ENCODE peak calls at places on chromosome 4, in seven cellular contexts. B is right cardiac atrium; C is DND-41; H is BE2C; Q is CD8-positive, alpha-beta memory T cell; F is Peyer's patch; G is prostate gland. P is an unnamed sample. For H3K4me1, the result is how much of the 10 kb centered on the place peaks cover.

GRCh38 chr4:128862608-128863313 is 53.3 kb downstream of the JADE1 start:
- DNase-seq in F (no peak), B (peak), C (no peak), H (no peak), Q (peak), G (no peak), P (peak)

GRCh38 chr4:101155368-101155767 is 192.0 kb downstream of the PPP3CA start:
- DNase-seq in B (no peak), H (no peak), Q (no peak), G (no peak), C (no peak), F (no peak), P (no peak)

GRCh38 chr4:70544279-70544870 is 26.0 kb downstream of the AMTN start:
- DNase-seq in C (no peak), Q (no peak), G (no peak), F (no peak), B (no peak), H (no peak), P (no peak)

GRCh38 chr4:56843421-56843899 is 22.0 kb upstream of the SPINK2 start:
- DNase-seq in H (no peak), C (no peak), G (no peak), B (no peak), F (no peak), Q (no peak), P (no peak)

GRCh38 chr4:177052211-177052725 is 257.4 kb upstream of the NEIL3 start:
- DNase-seq in B (no peak), C (no peak), H (no peak), F (no peak), Q (no peak), G (no peak), P (no peak)

GRCh38 chr4:128310266-128310697 is 22.7 kb upstream of the PGRMC2 start:
- DNase-seq in B (peak), G (no peak), F (peak), Q (no peak), C (no peak), H (peak), P (no peak)

GRCh38 chr4:83320548-83320947 is 14.1 kb downstream of the HPSE start:
- DNase-seq in H (no peak), Q (no peak), C (peak), G (no peak), B (peak), F (no peak), P (no peak)

GRCh38 chr4:137621056-137621455 is 88.8 kb upstream of the PCDH18 start:
- DNase-seq in B (peak), C (no peak), G (no peak), Q (no peak), H (no peak), F (no peak), P (no peak)

GRCh38 chr4:113961322-113961698 is 18.1 kb downstream of the ARSJ start:
- DNase-seq in Q (no peak), G (no peak), H (no peak), B (no peak), F (no peak), C (no peak), P (no peak)

GRCh38 chr4:121189811-121190210 is 25.7 kb upstream of the TNIP3 start:
- DNase-seq in Q (peak), F (no peak), G (no peak), B (no peak), C (peak), H (no peak), P (peak)

GRCh38 chr4:130646886-130647285 is 1550.9 kb downstream of the C4orf33 start:
- DNase-seq in G (no peak), F (no peak), Q (no peak), H (no peak), B (no peak), C (no peak), P (no peak)

GRCh38 chr4:30866907-30867306 is 146.7 kb downstream of the PCDH7 start:
- DNase-seq in F (no peak), B (no peak), C (no peak), H (no peak), G (peak), Q (no peak), P (no peak)

GRCh38 chr4:141541851-141542250 is 94.5 kb upstream of the IL15 start:
- DNase-seq in G (no peak), Q (no peak), C (no peak), H (no peak), F (no peak), B (no peak), P (no peak)

GRCh38 chr4:25938251-25939186 is 24.5 kb downstream of the SMIM20 start:
- DNase-seq in B (no peak), Q (no peak), C (no peak), F (no peak), H (no peak), G (no peak), P (no peak)

GRCh38 chr4:48025005-48025404 is 8.4 kb downstream of the NIPAL1 start:
- DNase-seq in F (no peak), B (no peak), Q (no peak), C (no peak), H (no peak), G (no peak), P (no peak)

GRCh38 chr4:80362578-80363181 is 27.1 kb downstream of the CFAP299 start:
- DNase-seq in B (peak), H (peak), Q (no peak), F (no peak), C (peak), G (no peak), P (peak)

GRCh38 chr4:186900980-186901379 is 177.3 kb upstream of the FAT1 start:
- DNase-seq in F (no peak), C (no peak), H (no peak), Q (no peak), B (no peak), G (no peak), P (no peak)

GRCh38 chr4:189022441-189023035 is 883.3 kb downstream of the TRIML1 start:
- DNase-seq in B (no peak), H (peak), Q (no peak), F (no peak), G (no peak), C (no peak), P (no peak)

GRCh38 chr4:48778431-48779094 is 1.5 kb downstream of the FRYL start:
- DNase-seq in F (no peak), C (no peak), G (no peak), B (no peak), Q (no peak), H (no peak), P (no peak)

GRCh38 chr4:118989098-118990080 is 100.7 kb downstream of the SYNPO2 start:
- DNase-seq in B (no peak), H (no peak), C (no peak), F (no peak), G (no peak), Q (no peak), P (no peak)

GRCh38 chr4:10461091-10461849 is 4.0 kb upstream of the ZNF518B start:
- DNase-seq in H (peak), G (peak), Q (peak), B (peak), C (no peak), F (peak), P (peak)

DNA sequence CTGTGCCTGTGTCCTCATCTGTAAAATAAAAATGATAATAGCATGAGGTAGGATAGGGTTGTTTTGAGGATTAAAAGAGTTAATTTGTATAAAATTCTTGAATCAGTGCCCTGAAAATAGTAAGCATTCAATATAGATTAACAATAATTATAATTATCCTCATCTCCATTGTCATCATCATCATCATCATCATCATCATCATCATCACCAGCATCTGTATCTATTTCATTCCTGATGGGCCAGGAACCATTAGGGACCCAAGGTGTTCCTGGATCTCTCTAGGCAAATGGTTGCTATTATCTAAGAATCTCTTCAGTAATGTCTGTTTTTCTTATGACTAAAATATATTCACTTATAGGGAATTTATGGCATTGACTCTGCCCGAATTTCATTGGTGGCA is 31.6 kb downstream of the RASSF6 start:
- DNase-seq in B (no peak), F (no peak), G (no peak), Q (no peak), H (no peak), C (no peak), P (no peak)
- H3K4me1 ChIP-seq in B (under half), F (under half), G (under half), Q (under half), H (under half), C (under half), P (under half)

GRCh38 chr4:16056681-16057400 is 27.0 kb downstream of the PROM1 start:
- DNase-seq in Q (no peak), G (peak), C (no peak), F (no peak), B (peak), H (peak), P (no peak)
- H3K4me1 ChIP-seq in Q (under half), G (under half), C (under half), F (under half), B (under half), H (under half), P (under half)

GRCh38 chr4:104420766-104421165 is 73.9 kb downstream of the CXXC4 start:
- DNase-seq in H (no peak), B (no peak), C (no peak), F (no peak), G (no peak), Q (no peak), P (no peak)

GRCh38 chr4:104417483-104417882 is 77.2 kb downstream of the CXXC4 start:
- DNase-seq in C (no peak), H (no peak), F (no peak), G (no peak), Q (no peak), B (no peak), P (no peak)

GRCh38 chr4:104421576-104421975 is 73.1 kb downstream of the CXXC4 start:
- DNase-seq in G (no peak), Q (no peak), C (no peak), F (no peak), B (no peak), H (no peak), P (no peak)

GRCh38 chr4:104416725-104417363 is 77.8 kb downstream of the CXXC4 start:
- DNase-seq in F (peak), B (no peak), G (no peak), H (no peak), Q (no peak), C (no peak), P (no peak)

GRCh38 chr4:104418313-104418712 is 76.4 kb downstream of the CXXC4 start:
- DNase-seq in G (no peak), B (no peak), H (no peak), F (no peak), C (no peak), Q (no peak), P (no peak)
- H3K4me1 ChIP-seq in G (under half), B (under half), H (under half), F (under half), C (under half), Q (under half), P (under half)

GRCh38 chr4:123403205-123403604 is 6.6 kb downstream of the SPRY1 start:
- DNase-seq in Q (no peak), F (no peak), H (no peak), G (no peak), C (no peak), B (no peak), P (no peak)
- H3K4me1 ChIP-seq in Q (under half), F (under half), H (under half), G (under half), C (under half), B (under half), P (under half)

DNA sequence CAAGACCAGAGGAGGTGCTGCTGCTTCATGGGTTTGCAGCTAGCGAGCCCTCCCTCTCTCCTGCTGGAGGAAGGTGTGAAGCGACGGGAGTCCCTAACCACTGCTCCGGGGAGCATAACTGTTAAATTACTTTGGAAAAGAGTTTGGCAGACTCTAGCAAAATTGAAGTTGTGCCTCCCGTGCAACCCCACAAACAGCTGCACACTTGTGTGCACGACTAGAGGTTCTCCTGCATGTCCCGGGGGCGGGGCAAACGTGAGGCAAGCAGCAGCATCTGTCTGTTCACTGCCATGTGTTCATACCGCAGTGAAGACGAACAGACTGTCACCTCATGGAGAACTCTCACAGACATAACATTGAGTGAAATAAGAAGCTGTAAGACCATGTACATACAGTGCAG is 34.5 kb downstream of the TNIP2 start:
- DNase-seq in B (no peak), Q (no peak), C (no peak), G (no peak), F (no peak), H (no peak), P (no peak)
- H3K4me1 ChIP-seq in B (under half), Q (under half), C (under half), G (under half), F (under half), H (under half), P (under half)

P was measured in CD4-positive, alpha-beta memory T cell.